ENCODE peak calls at places on chromosomes 7 and 10, in five cellular contexts. M is transverse colon, Z is RWPE1, W is substantia nigra, L is testis. J is an unnamed sample.

GRCh38 chr7:44045226-44046014 is 918 bp downstream of the DBNL start:
- DNase-seq in L (no peak), Z (peak; percentile 36), W (no peak), M (no peak), J (no peak)

GRCh38 chr7:92955081-92955480 is 118.7 kb upstream of the CDK6 start:
- DNase-seq in M (no peak), Z (no peak), L (no peak), W (no peak), J (no peak)

GRCh38 chr7:152602962-152603361 is 73.0 kb downstream of the XRCC2 start:
- DNase-seq in W (no peak), M (no peak), Z (no peak), L (no peak), J (no peak)

GRCh38 chr7:24963218-24963617 is 16.8 kb downstream of the OSBPL3 start:
- DNase-seq in Z (no peak), W (peak; percentile 57), M (peak; percentile 65), L (peak; percentile 37), J (peak; percentile 54)

GRCh38 chr10:16049050-16049449 is 188.7 kb upstream of the MINDY3 start:
- DNase-seq in L (no peak), Z (no peak), M (no peak), W (no peak), J (no peak)

GRCh38 chr10:131885391-131886165 is 15.2 kb upstream of the PPP2R2D start:
- DNase-seq in W (no peak), L (peak; percentile 81), M (peak; percentile 82), Z (peak; percentile 53), J (peak; percentile 6)

GRCh38 chr10:130194194-130194990 is 58.2 kb downstream of the GLRX3 start:
- DNase-seq in L (no peak), Z (no peak), W (no peak), M (no peak), J (no peak)

GRCh38 chr7:73681031-73681430 is 2.2 kb downstream of the DNAJC30 start:
- DNase-seq in M (no peak), W (no peak), L (no peak), Z (no peak), J (no peak)

GRCh38 chr7:123749537-123749857 is 694 bp upstream of the WASL start:
- DNase-seq in M (no peak), W (no peak), L (no peak), Z (peak; percentile 64), J (no peak)

GRCh38 chr10:92239185-92239599 is 51.7 kb downstream of the CPEB3 start:
- DNase-seq in M (no peak), W (no peak), L (peak; percentile 40), Z (no peak), J (peak; percentile 46)

GRCh38 chr7:135946289-135947055 is 30.7 kb downstream of the MTPN start:
- DNase-seq in L (no peak), W (no peak), Z (no peak), M (no peak), J (no peak)

GRCh38 chr10:88069338-88069737 is 205.9 kb downstream of the PTEN start:
- DNase-seq in M (no peak), L (no peak), W (no peak), Z (no peak), J (no peak)

DNA sequence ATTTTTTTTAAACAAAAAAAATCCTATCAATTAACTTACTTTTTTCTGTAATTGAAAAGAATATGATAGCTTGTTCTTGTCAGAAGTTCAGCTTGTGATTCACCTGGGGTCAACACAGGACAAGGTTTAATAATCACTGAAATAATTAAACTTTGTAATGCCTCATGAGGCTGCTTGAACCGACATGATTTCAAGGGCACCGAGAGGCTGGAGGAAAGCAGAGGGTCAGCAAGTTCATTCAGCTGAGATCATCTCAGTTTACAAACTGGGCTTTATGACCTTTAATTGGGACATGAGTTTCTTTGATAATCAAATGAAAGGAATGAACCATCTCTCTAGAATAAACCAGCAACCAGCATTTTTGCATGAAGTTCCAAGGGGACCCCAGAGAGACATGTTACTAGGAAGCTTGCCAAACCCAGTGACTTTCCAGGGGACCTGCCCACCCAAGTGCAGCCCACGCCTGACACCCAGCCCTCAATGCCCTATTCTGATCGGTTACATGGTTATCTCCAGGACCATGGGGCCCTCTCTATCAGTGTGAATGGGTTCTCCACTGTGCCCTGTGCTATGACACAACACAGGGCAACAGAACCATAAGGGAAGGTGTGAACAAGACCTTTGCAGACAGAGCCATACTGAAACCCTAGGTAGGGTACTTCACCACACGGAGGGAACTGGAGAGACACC is 7.8 kb upstream of the CYP3A4 start:
- DNase-seq in Z (no peak), L (no peak), W (no peak), M (no peak), J (no peak)
- H3K27ac ChIP-seq in Z (no peak overlapping the region), L (no peak overlapping the region), W (no peak overlapping the region), M (no peak overlapping the region), J (no peak overlapping the region)

GRCh38 chr7:76011437-76011836 is 17.0 kb upstream of the TMEM120A start:
- DNase-seq in M (no peak), Z (no peak), L (peak; percentile 72), W (no peak), J (no peak)
- H3K27ac ChIP-seq in M (peak overlapping the region; percentile 52), Z (no peak overlapping the region), L (peak overlapping the region; percentile 62), W (no peak overlapping the region), J (no peak overlapping the region)

GRCh38 chr10:26738354-26738753 is 40.9 kb downstream of the PDSS1 start:
- DNase-seq in L (no peak), M (no peak), W (no peak), Z (no peak), J (no peak)

GRCh38 chr10:26739087-26739631 is 41.7 kb downstream of the PDSS1 start:
- DNase-seq in Z (no peak), L (no peak), W (no peak), M (no peak), J (no peak)

GRCh38 chr10:26746111-26746510 is 48.6 kb downstream of the PDSS1 start:
- DNase-seq in W (no peak), Z (no peak), M (no peak), L (no peak), J (no peak)

GRCh38 chr10:26741368-26741767 is 43.9 kb downstream of the PDSS1 start:
- DNase-seq in L (no peak), Z (no peak), W (no peak), M (no peak), J (no peak)

GRCh38 chr10:26743091-26743490 is 45.6 kb downstream of the PDSS1 start:
- DNase-seq in M (no peak), Z (no peak), L (no peak), W (no peak), J (no peak)
- H3K27ac ChIP-seq in M (no peak overlapping the region), Z (no peak overlapping the region), L (no peak overlapping the region), W (no peak overlapping the region), J (peak overlapping the region; percentile 60)

GRCh38 chr10:63260860-63261251 is 127.7 kb downstream of the NRBF2 start:
- DNase-seq in W (no peak), Z (no peak), L (no peak), M (no peak), J (no peak)
- H3K27ac ChIP-seq in W (no peak overlapping the region), Z (no peak overlapping the region), L (no peak overlapping the region), M (peak overlapping the region; percentile 12), J (no peak overlapping the region)

GRCh38 chr10:3042589-3042988 is 24.8 kb upstream of the PFKP start:
- DNase-seq in M (no peak), Z (no peak), W (no peak), L (no peak), J (no peak)

GRCh38 chr10:3046941-3047621 is 20.3 kb upstream of the PFKP start:
- DNase-seq in M (no peak), Z (no peak), W (no peak), L (no peak), J (no peak)

GRCh38 chr10:3045471-3046209 is 21.7 kb upstream of the PFKP start:
- DNase-seq in W (no peak), Z (peak; percentile 32), M (peak; percentile 37), L (peak; percentile 50), J (no peak)

GRCh38 chr10:3046210-3046779 is 21.1 kb upstream of the PFKP start:
- DNase-seq in M (no peak), L (no peak), Z (no peak), W (no peak), J (no peak)

GRCh38 chr10:3043512-3044368 is 23.6 kb upstream of the PFKP start:
- DNase-seq in Z (peak; percentile 63), M (peak; percentile 72), W (no peak), L (peak; percentile 55), J (no peak)
- H3K27ac ChIP-seq in Z (no peak overlapping the region), M (peak overlapping the region; percentile 34), W (no peak overlapping the region), L (no peak overlapping the region), J (no peak overlapping the region)

GRCh38 chr7:42175834-42176745 is 60.9 kb downstream of the GLI3 start:
- DNase-seq in M (no peak), L (no peak), Z (no peak), W (peak; percentile 4), J (no peak)
- H3K27ac ChIP-seq in M (no peak overlapping the region), L (no peak overlapping the region), Z (peak overlapping the region; percentile 20), W (no peak overlapping the region), J (peak overlapping the region; percentile 32)

GRCh38 chr10:61271127-61271780 is 181.9 kb downstream of the TMEM26 start:
- DNase-seq in M (no peak), W (no peak), Z (peak; percentile 11), L (no peak), J (no peak)
- H3K27ac ChIP-seq in M (no peak overlapping the region), W (no peak overlapping the region), Z (no peak overlapping the region), L (no peak overlapping the region), J (no peak overlapping the region)

DNA sequence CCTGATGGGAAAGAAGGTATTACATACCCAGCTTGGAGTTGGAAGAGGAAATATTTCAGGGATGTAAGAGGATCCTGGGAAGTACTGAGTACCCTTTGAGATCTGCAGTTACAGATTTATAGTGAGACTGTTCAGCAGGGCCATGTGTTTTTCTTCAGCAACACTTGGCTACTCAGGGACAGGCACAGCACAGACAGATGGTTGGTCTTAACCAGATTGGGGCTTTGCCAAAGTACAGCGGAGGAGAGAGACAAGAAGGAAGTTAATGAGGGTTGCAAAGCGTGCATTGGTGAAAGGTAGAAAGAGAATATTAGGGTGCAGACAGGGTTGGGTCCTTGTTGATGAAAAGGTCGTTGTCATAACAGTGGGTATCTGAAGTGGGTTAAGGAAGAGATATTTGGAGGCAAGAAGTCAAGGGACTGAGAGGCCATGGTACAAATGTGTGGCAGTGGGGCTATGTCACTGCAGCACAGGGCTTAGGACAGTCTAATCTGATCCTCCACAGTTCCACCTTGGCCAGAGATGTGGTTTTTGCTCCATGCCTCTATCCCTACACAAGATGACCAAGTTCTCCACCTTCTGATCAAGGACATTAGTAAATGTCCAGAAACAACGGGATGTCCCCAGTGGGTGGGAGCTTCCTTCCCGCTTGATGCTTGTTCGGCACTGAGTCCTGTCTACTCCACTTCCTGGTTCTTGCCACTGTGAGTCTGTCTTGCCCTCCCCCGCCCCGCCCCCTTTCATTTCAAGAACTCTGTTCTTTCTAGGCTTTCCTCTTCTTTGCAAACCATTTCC is 18.9 kb upstream of the DNAJC1 start:
- DNase-seq in W (no peak), L (no peak), Z (no peak), M (peak; percentile 20), J (no peak)
- H3K27ac ChIP-seq in W (no peak overlapping the region), L (no peak overlapping the region), Z (no peak overlapping the region), M (no peak overlapping the region), J (no peak overlapping the region)